ENCODE peak calls at places on chromosomes 7 and 10, in seven cellular contexts. L, S, Z, K, E, Q and A are unnamed samples.

GRCh38 chr7:127907638-127908040 is 123.6 kb downstream of the LRRC4 start:
- DNase-seq in K (no peak), Q (no peak), S (no peak), Z (no peak), L (peak), E (peak), A (no peak)

GRCh38 chr10:131435232-131435631 is 123.7 kb upstream of the TCERG1L start:
- DNase-seq in K (no peak), L (no peak), S (no peak), Q (no peak), E (no peak), Z (no peak), A (no peak)

GRCh38 chr10:70302292-70302691 is 18.5 kb upstream of the NPFFR1 start:
- DNase-seq in Z (no peak), E (no peak), S (no peak), Q (no peak), K (no peak), L (no peak), A (no peak)

GRCh38 chr10:85238676-85239075 is 910.3 kb downstream of the CCSER2 start:
- DNase-seq in L (no peak), E (no peak), S (no peak), Z (peak), Q (no peak), K (no peak), A (no peak)

GRCh38 chr7:122423591-122423990 is 119.0 kb upstream of the FEZF1 start:
- DNase-seq in Q (no peak), S (no peak), K (no peak), Z (no peak), L (no peak), E (no peak), A (no peak)

GRCh38 chr10:19817251-19818046 is 1.2 kb downstream of the PLXDC2 start:
- DNase-seq in S (no peak), L (no peak), K (no peak), Z (peak), E (no peak), Q (no peak), A (peak)

GRCh38 chr7:27661776-27662489 is 750 bp downstream of the HIBADH start:
- DNase-seq in L (no peak), Z (no peak), E (peak), S (no peak), Q (no peak), K (no peak), A (peak)

GRCh38 chr10:117217196-117217761 is 20.0 kb downstream of the KCNK18 start:
- DNase-seq in L (no peak), Z (peak), S (no peak), K (no peak), Q (no peak), E (peak), A (no peak)

GRCh38 chr10:5151076-5151475 is 33.9 kb downstream of the AKR1C8 start:
- DNase-seq in L (no peak), K (no peak), E (no peak), Z (no peak), S (no peak), Q (no peak), A (no peak)

GRCh38 chr7:40204581-40204980 is 69.8 kb downstream of the SUGCT start:
- DNase-seq in K (no peak), Q (no peak), Z (no peak), S (no peak), L (no peak), E (no peak), A (no peak)

GRCh38 chr7:118214833-118215182 is 9.7 kb upstream of the ANKRD7 start:
- DNase-seq in E (no peak), K (no peak), S (no peak), L (no peak), Q (no peak), Z (no peak), A (no peak)

GRCh38 chr7:129845972-129846327 is 106.8 kb downstream of the UBE2H start:
- DNase-seq in Z (no peak), K (peak), L (no peak), S (no peak), Q (no peak), E (peak), A (no peak)

GRCh38 chr7:112173214-112173905 is 32.8 kb downstream of the DOCK4 start:
- DNase-seq in K (no peak), S (no peak), E (no peak), L (no peak), Q (no peak), Z (no peak), A (no peak)

GRCh38 chr7:40403664-40404476 is 269.1 kb downstream of the SUGCT start:
- DNase-seq in K (no peak), S (no peak), E (no peak), Q (no peak), Z (no peak), L (no peak), A (no peak)

GRCh38 chr10:125257521-125258105 is 97.2 kb upstream of the CTBP2 start:
- DNase-seq in S (no peak), L (no peak), K (no peak), Z (no peak), E (no peak), Q (no peak), A (no peak)

GRCh38 chr7:47448971-47449370 is 132.9 kb downstream of the TNS3 start:
- DNase-seq in Q (no peak), L (no peak), Z (no peak), S (no peak), E (no peak), K (no peak), A (no peak)

GRCh38 chr7:139618482-139619366 is 95.2 kb downstream of the CLEC2L start:
- DNase-seq in K (peak), E (no peak), L (no peak), S (no peak), Z (peak), Q (peak), A (peak)

GRCh38 chr10:124961248-124961570 is 19.3 kb downstream of the ZRANB1 start:
- DNase-seq in K (no peak), L (no peak), Q (no peak), S (no peak), Z (no peak), E (no peak), A (no peak)

GRCh38 chr10:15084502-15084922 is 4.1 kb downstream of the ACBD7 start:
- DNase-seq in S (no peak), E (peak), Z (peak), K (peak), Q (no peak), L (peak), A (peak)

GRCh38 chr10:74502963-74503608 is 323.3 kb upstream of the KAT6B start:
- DNase-seq in Z (no peak), K (peak), Q (no peak), S (no peak), L (no peak), E (peak), A (no peak)

GRCh38 chr7:134767567-134768168 is 11.8 kb upstream of the CALD1 start:
- DNase-seq in K (no peak), Q (no peak), E (no peak), Z (no peak), L (no peak), S (no peak), A (no peak)

GRCh38 chr7:30896783-30897617 is 14.7 kb upstream of the AQP1 start:
- DNase-seq in S (no peak), Z (no peak), L (no peak), Q (no peak), E (no peak), K (no peak), A (no peak)

GRCh38 chr10:103685880-103686669 is 169.3 kb downstream of the SH3PXD2A start:
- DNase-seq in E (peak), Q (peak), L (peak), K (peak), Z (peak), S (peak), A (peak)

GRCh38 chr10:95133016-95133752 is 60.9 kb upstream of the ACSM6 start:
- DNase-seq in Q (peak), L (peak), K (peak), E (peak), S (peak), Z (peak), A (peak)

GRCh38 chr7:50838675-50839377 is 56.1 kb upstream of the GRB10 start:
- DNase-seq in L (no peak), K (no peak), S (no peak), E (no peak), Z (no peak), Q (no peak), A (no peak)

GRCh38 chr10:111384556-111384955 is 307.7 kb downstream of the ADRA2A start:
- DNase-seq in S (no peak), L (no peak), K (no peak), Q (no peak), Z (no peak), E (no peak), A (no peak)

GRCh38 chr7:41385996-41386395 is 316.9 kb downstream of the INHBA start:
- DNase-seq in E (no peak), K (no peak), S (no peak), L (no peak), Z (peak), Q (no peak), A (no peak)

GRCh38 chr7:101173752-101174244 is 6.3 kb downstream of the NAT16 start:
- DNase-seq in Z (peak), L (peak), E (peak), S (no peak), Q (peak), K (peak), A (peak)

GRCh38 chr10:125014086-125014830 is 72.3 kb downstream of the ZRANB1 start:
- DNase-seq in Z (no peak), E (no peak), K (no peak), S (no peak), L (no peak), Q (no peak), A (peak)

GRCh38 chr10:89278034-89278535 is 23.8 kb upstream of the IFIT2 start:
- DNase-seq in S (no peak), E (peak), K (peak), Z (no peak), Q (no peak), L (no peak), A (peak)

GRCh38 chr7:99126921-99127553 is 16.9 kb downstream of the SMURF1 start:
- DNase-seq in Q (no peak), S (no peak), L (no peak), Z (no peak), K (no peak), E (no peak), A (no peak)

GRCh38 chr7:44052771-44053365 is 8.4 kb downstream of the DBNL start:
- DNase-seq in L (no peak), E (no peak), S (no peak), K (no peak), Q (no peak), Z (peak), A (no peak)

GRCh38 chr7:93092757-93093370 is 24.9 kb downstream of the SAMD9 start:
- DNase-seq in S (no peak), K (peak), E (no peak), Q (no peak), Z (peak), L (no peak), A (no peak)

GRCh38 chr7:151400626-151401315 is 9.1 kb downstream of the WDR86 start:
- DNase-seq in Q (no peak), K (no peak), E (no peak), S (no peak), Z (peak), L (no peak), A (no peak)

GRCh38 chr7:23852135-23852534 is 142.1 kb downstream of the STK31 start:
- DNase-seq in Q (no peak), K (no peak), L (no peak), E (no peak), Z (no peak), S (no peak), A (no peak)

GRCh38 chr7:108108131-108108530 is 22.0 kb downstream of the LAMB4 start:
- DNase-seq in L (no peak), K (no peak), Z (no peak), E (no peak), S (no peak), Q (no peak), A (no peak)